ENCODE peak calls at places on chromosome 22, in seven cellular contexts. One of them, this sample, is unnamed.

GRCh38 chr22:30413745-30414524 is 11.6 kb upstream of the MTFP1 start:
- DNase-seq in fibroblast of pulmonary artery: no peak
- DNase-seq in CD4-positive, alpha-beta T cell: peak
- DNase-seq in DND-41: no peak
- DNase-seq in esophagus squamous epithelium: no peak
- DNase-seq in GM06990: no peak
- DNase-seq in neural crest cell: no peak
- DNase-seq in this sample: no peak

GRCh38 chr22:22720724-22721261 is 76.4 kb downstream of the GGTLC2 start:
- DNase-seq in fibroblast of pulmonary artery: peak
- DNase-seq in CD4-positive, alpha-beta T cell: no peak
- DNase-seq in DND-41: no peak
- DNase-seq in esophagus squamous epithelium: no peak
- DNase-seq in GM06990: peak
- DNase-seq in neural crest cell: no peak
- DNase-seq in this sample: peak

GRCh38 chr22:23179381-23180294 is 671 bp upstream of the BCR start:
- DNase-seq in fibroblast of pulmonary artery: no peak
- DNase-seq in CD4-positive, alpha-beta T cell: no peak
- DNase-seq in DND-41: peak
- DNase-seq in esophagus squamous epithelium: no peak
- DNase-seq in GM06990: peak
- DNase-seq in neural crest cell: no peak
- DNase-seq in this sample: no peak

GRCh38 chr22:42316988-42317387 is 46.5 kb upstream of the TCF20 start:
- DNase-seq in fibroblast of pulmonary artery: peak
- DNase-seq in CD4-positive, alpha-beta T cell: peak
- DNase-seq in DND-41: no peak
- DNase-seq in esophagus squamous epithelium: no peak
- DNase-seq in GM06990: no peak
- DNase-seq in neural crest cell: no peak
- DNase-seq in this sample: no peak

GRCh38 chr22:39731881-39732555 is 161.5 kb downstream of the CACNA1I start:
- DNase-seq in fibroblast of pulmonary artery: no peak
- DNase-seq in CD4-positive, alpha-beta T cell: no peak
- DNase-seq in DND-41: no peak
- DNase-seq in esophagus squamous epithelium: no peak
- DNase-seq in GM06990: no peak
- DNase-seq in neural crest cell: no peak
- DNase-seq in this sample: no peak

GRCh38 chr22:32949719-32950118 is 108.5 kb downstream of the SYN3 start:
- DNase-seq in fibroblast of pulmonary artery: peak
- DNase-seq in CD4-positive, alpha-beta T cell: no peak
- DNase-seq in DND-41: no peak
- DNase-seq in esophagus squamous epithelium: no peak
- DNase-seq in GM06990: no peak
- DNase-seq in neural crest cell: no peak
- DNase-seq in this sample: no peak

GRCh38 chr22:30241576-30242371 is 4.8 kb downstream of the LIF start:
- DNase-seq in fibroblast of pulmonary artery: no peak
- DNase-seq in CD4-positive, alpha-beta T cell: no peak
- DNase-seq in DND-41: no peak
- DNase-seq in esophagus squamous epithelium: no peak
- DNase-seq in GM06990: no peak
- DNase-seq in neural crest cell: no peak
- DNase-seq in this sample: no peak

GRCh38 chr22:22048318-22048942 is 65.8 kb upstream of the TOP3B start:
- DNase-seq in fibroblast of pulmonary artery: no peak
- DNase-seq in CD4-positive, alpha-beta T cell: no peak
- DNase-seq in DND-41: no peak
- DNase-seq in esophagus squamous epithelium: no peak
- DNase-seq in GM06990: no peak
- DNase-seq in neural crest cell: no peak
- DNase-seq in this sample: no peak

GRCh38 chr22:38715176-38715764 is 9.5 kb downstream of the GTPBP1 start:
- DNase-seq in fibroblast of pulmonary artery: no peak
- DNase-seq in CD4-positive, alpha-beta T cell: no peak
- DNase-seq in DND-41: no peak
- DNase-seq in esophagus squamous epithelium: no peak
- DNase-seq in GM06990: no peak
- DNase-seq in neural crest cell: no peak
- DNase-seq in this sample: no peak

GRCh38 chr22:26604368-26604767 is 13.5 kb downstream of the CRYBB1 start:
- DNase-seq in fibroblast of pulmonary artery: no peak
- DNase-seq in CD4-positive, alpha-beta T cell: no peak
- DNase-seq in DND-41: no peak
- DNase-seq in esophagus squamous epithelium: no peak
- DNase-seq in GM06990: no peak
- DNase-seq in neural crest cell: no peak
- DNase-seq in this sample: no peak
- TF ChIP-seq CTCF in fibroblast of pulmonary artery: no peak
- TF ChIP-seq CTCF in CD4-positive, alpha-beta T cell: no peak
- TF ChIP-seq CTCF in DND-41: no peak
- TF ChIP-seq CTCF in esophagus squamous epithelium: no peak
- TF ChIP-seq CTCF in GM06990: no peak
- TF ChIP-seq CTCF in neural crest cell: no peak
- TF ChIP-seq CTCF in this sample: no peak

GRCh38 chr22:46596819-46597218 is 23.4 kb upstream of the GRAMD4 start:
- DNase-seq in fibroblast of pulmonary artery: no peak
- DNase-seq in CD4-positive, alpha-beta T cell: no peak
- DNase-seq in DND-41: no peak
- DNase-seq in esophagus squamous epithelium: no peak
- DNase-seq in GM06990: no peak
- DNase-seq in neural crest cell: no peak
- DNase-seq in this sample: no peak
- TF ChIP-seq CTCF in fibroblast of pulmonary artery: no peak
- TF ChIP-seq CTCF in CD4-positive, alpha-beta T cell: no peak
- TF ChIP-seq CTCF in DND-41: no peak
- TF ChIP-seq CTCF in esophagus squamous epithelium: peak
- TF ChIP-seq CTCF in GM06990: no peak
- TF ChIP-seq CTCF in neural crest cell: no peak
- TF ChIP-seq CTCF in this sample: no peak

GRCh38 chr22:45865561-45866397 is 111.2 kb downstream of the WNT7B start:
- DNase-seq in fibroblast of pulmonary artery: no peak
- DNase-seq in CD4-positive, alpha-beta T cell: no peak
- DNase-seq in DND-41: no peak
- DNase-seq in esophagus squamous epithelium: no peak
- DNase-seq in GM06990: no peak
- DNase-seq in neural crest cell: no peak
- DNase-seq in this sample: no peak
- TF ChIP-seq CTCF in fibroblast of pulmonary artery: no peak
- TF ChIP-seq CTCF in CD4-positive, alpha-beta T cell: no peak
- TF ChIP-seq CTCF in DND-41: no peak
- TF ChIP-seq CTCF in esophagus squamous epithelium: no peak
- TF ChIP-seq CTCF in GM06990: no peak
- TF ChIP-seq CTCF in neural crest cell: no peak
- TF ChIP-seq CTCF in this sample: no peak

DNA sequence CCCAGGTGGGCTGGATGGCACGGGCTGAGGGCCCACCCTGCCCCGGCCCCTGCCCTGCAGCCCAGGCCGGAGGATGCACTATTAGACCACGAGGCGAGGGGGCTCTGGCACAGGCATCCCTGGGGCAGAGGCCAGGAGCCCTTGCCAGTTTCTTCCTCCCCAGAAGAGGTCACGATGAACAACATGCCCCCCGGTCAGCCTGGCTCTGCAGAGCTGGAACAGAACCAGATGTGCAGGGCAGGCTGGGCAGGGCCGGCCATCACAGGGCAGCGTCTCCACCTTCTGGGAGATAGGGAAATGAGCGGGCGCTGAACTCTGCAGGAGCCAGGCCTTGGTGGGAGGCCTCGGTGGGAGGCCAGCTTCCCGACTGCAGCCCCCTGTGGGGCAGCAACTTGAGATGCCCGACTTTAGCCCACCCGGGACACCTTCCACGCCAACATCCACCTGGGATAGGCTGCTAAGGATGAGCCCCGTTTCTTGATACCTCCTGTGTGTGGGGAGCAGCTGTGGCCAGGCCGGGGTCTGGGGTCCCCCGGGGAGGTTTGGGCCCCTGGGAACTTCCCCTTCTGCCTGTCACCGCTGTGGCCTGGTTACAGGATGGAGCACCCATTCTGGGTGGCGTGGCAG is 21.8 kb upstream of the GNB1L start:
- DNase-seq in fibroblast of pulmonary artery: no peak
- DNase-seq in CD4-positive, alpha-beta T cell: no peak
- DNase-seq in DND-41: no peak
- DNase-seq in esophagus squamous epithelium: no peak
- DNase-seq in GM06990: peak
- DNase-seq in neural crest cell: no peak
- DNase-seq in this sample: no peak
- TF ChIP-seq CTCF in fibroblast of pulmonary artery: no peak
- TF ChIP-seq CTCF in CD4-positive, alpha-beta T cell: no peak
- TF ChIP-seq CTCF in DND-41: no peak
- TF ChIP-seq CTCF in esophagus squamous epithelium: no peak
- TF ChIP-seq CTCF in GM06990: no peak
- TF ChIP-seq CTCF in neural crest cell: no peak
- TF ChIP-seq CTCF in this sample: no peak

DNA sequence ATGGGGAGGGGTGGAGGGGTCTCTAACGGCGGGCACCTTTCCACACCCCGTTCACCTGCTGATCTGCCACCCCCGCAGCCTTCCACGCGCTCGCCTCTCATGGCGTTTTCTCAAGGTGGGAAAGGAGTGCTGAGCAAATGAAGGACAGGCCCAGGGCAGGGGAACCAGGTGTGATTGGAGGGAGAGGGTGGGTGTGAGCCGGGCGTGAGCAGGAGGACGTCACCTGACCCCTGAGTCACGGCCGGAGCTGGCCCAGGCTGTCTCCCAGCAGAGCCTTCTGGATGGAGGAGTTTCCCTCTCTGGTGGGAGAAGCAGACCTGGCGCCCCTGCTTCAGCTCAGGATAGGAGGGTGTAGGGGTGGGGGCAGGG is 14.0 kb upstream of the ARHGAP8 start:
- DNase-seq in fibroblast of pulmonary artery: no peak
- DNase-seq in CD4-positive, alpha-beta T cell: no peak
- DNase-seq in DND-41: no peak
- DNase-seq in esophagus squamous epithelium: no peak
- DNase-seq in GM06990: no peak
- DNase-seq in neural crest cell: no peak
- DNase-seq in this sample: no peak
- TF ChIP-seq CTCF in fibroblast of pulmonary artery: no peak
- TF ChIP-seq CTCF in CD4-positive, alpha-beta T cell: no peak
- TF ChIP-seq CTCF in DND-41: no peak
- TF ChIP-seq CTCF in esophagus squamous epithelium: no peak
- TF ChIP-seq CTCF in GM06990: no peak
- TF ChIP-seq CTCF in neural crest cell: no peak
- TF ChIP-seq CTCF in this sample: no peak

GRCh38 chr22:41308544-41308947 is 7.2 kb downstream of the ZC3H7B start:
- DNase-seq in fibroblast of pulmonary artery: peak
- DNase-seq in CD4-positive, alpha-beta T cell: no peak
- DNase-seq in DND-41: no peak
- DNase-seq in esophagus squamous epithelium: no peak
- DNase-seq in GM06990: no peak
- DNase-seq in neural crest cell: no peak
- DNase-seq in this sample: no peak
- TF ChIP-seq CTCF in fibroblast of pulmonary artery: no peak
- TF ChIP-seq CTCF in CD4-positive, alpha-beta T cell: no peak
- TF ChIP-seq CTCF in DND-41: no peak
- TF ChIP-seq CTCF in esophagus squamous epithelium: no peak
- TF ChIP-seq CTCF in GM06990: no peak
- TF ChIP-seq CTCF in neural crest cell: no peak
- TF ChIP-seq CTCF in this sample: no peak

This sample was measured in activated B cell treated with CpG ODN at 0.5 μM for 24 hours.